ENCODE peak calls at places on chromosomes 3 and 15, in four cellular contexts. B is heart right ventricle, D is H7, X is NAMALWA. A is an unnamed sample.

GRCh38 chr15:94972314-94972713 is 741.0 kb downstream of the MCTP2 start:
- DNase-seq in B (no peak), D (peak), X (no peak), A (no peak)

GRCh38 chr15:67107014-67107812 is 41.8 kb downstream of the SMAD3 start:
- DNase-seq in B (no peak), D (no peak), X (no peak), A (no peak)

GRCh38 chr15:66846031-66846430 is 144.0 kb downstream of the SMAD6 start:
- DNase-seq in B (no peak), D (no peak), X (no peak), A (no peak)

GRCh38 chr3:186930143-186930638 is at the start of gene ST6GAL1:
- DNase-seq in B (peak), D (peak), X (peak), A (peak)

GRCh38 chr15:96273317-96274086 is 57.0 kb upstream of the NR2F2 start:
- DNase-seq in B (no peak), D (no peak), X (no peak), A (no peak)

GRCh38 chr3:127220497-127220896 is 27.6 kb downstream of the PRR23E start:
- DNase-seq in B (no peak), D (no peak), X (no peak), A (no peak)

GRCh38 chr3:13069495-13069894 is 3.7 kb downstream of the IQSEC1 start:
- DNase-seq in B (no peak), D (no peak), X (peak), A (peak)

GRCh38 chr3:15427182-15427880 is at the start of the genes EAF1 and METTL6:
- DNase-seq in B (peak), D (peak), X (peak), A (peak)

GRCh38 chr15:42707873-42708544 is 28.9 kb downstream of the CDAN1 start:
- DNase-seq in B (no peak), D (no peak), X (no peak), A (no peak)

A was measured in CD4-positive, alpha-beta T cell.